ENCODE peak calls at places on chromosomes 12 and 14, in five cellular contexts. J, I, S, M and H are unnamed samples.

GRCh38 chr12:49872381-49872780 is 29.5 kb upstream of the BCDIN3D start:
- DNase-seq in J (no peak), I (no peak), S (no peak), M (no peak), H (no peak)

GRCh38 chr12:4499186-4499585 is 39.5 kb upstream of the RAD51AP1 start:
- DNase-seq in J (no peak), I (no peak), S (no peak), M (no peak), H (no peak)

GRCh38 chr14:25570483-25570882 is 520.5 kb upstream of the STXBP6 start:
- DNase-seq in J (no peak), I (no peak), S (no peak), M (no peak), H (no peak)

GRCh38 chr14:92900660-92901059 is 22.3 kb upstream of the CHGA start:
- DNase-seq in J (no peak), I (no peak), S (no peak), M (no peak), H (no peak)

GRCh38 chr14:44803239-44803905 is 158.4 kb downstream of the KLHL28 start:
- DNase-seq in J (no peak), I (peak), S (peak), M (peak), H (no peak)

GRCh38 chr14:71103662-71104484 is 196.6 kb downstream of the PCNX1 start:
- DNase-seq in J (no peak), I (peak), S (peak), M (peak), H (no peak)

GRCh38 chr14:28609228-28609828 is 157.3 kb upstream of the FOXG1 start:
- DNase-seq in J (peak), I (no peak), S (peak), M (peak), H (peak)

GRCh38 chr14:101007004-101007614 is 103.6 kb upstream of the RTL1 start:
- DNase-seq in J (no peak), I (no peak), S (no peak), M (no peak), H (no peak)

GRCh38 chr12:12819221-12819620 is 6.1 kb downstream of the DDX47 start:
- DNase-seq in J (no peak), I (no peak), S (no peak), M (no peak), H (no peak)

GRCh38 chr14:89661392-89661791 is 244.4 kb upstream of the FOXN3 start:
- DNase-seq in J (no peak), I (no peak), S (no peak), M (no peak), H (no peak)

GRCh38 chr12:122096014-122096413 is 17.5 kb downstream of the MLXIP start:
- DNase-seq in J (no peak), I (no peak), S (no peak), M (no peak), H (no peak)

GRCh38 chr14:101291390-101291789 is 269.9 kb upstream of the DIO3 start:
- DNase-seq in J (no peak), I (no peak), S (no peak), M (no peak), H (no peak)

GRCh38 chr12:132290203-132290540 is 39.2 kb downstream of the GALNT9 start:
- DNase-seq in J (peak), I (no peak), S (no peak), M (no peak), H (no peak)

GRCh38 chr14:56949828-56950227 is 139.5 kb upstream of the OTX2 start:
- DNase-seq in J (no peak), I (no peak), S (no peak), M (no peak), H (no peak)

GRCh38 chr12:131903270-131904255 is 9.1 kb downstream of the ULK1 start:
- DNase-seq in J (no peak), I (no peak), S (no peak), M (no peak), H (no peak)

GRCh38 chr12:102478416-102479098 is 1.8 kb downstream of the IGF1 start:
- DNase-seq in J (peak), I (peak), S (peak), M (no peak), H (no peak)

GRCh38 chr14:77339407-77339806 is 18.6 kb downstream of the GSTZ1 start:
- DNase-seq in J (no peak), I (no peak), S (no peak), M (no peak), H (no peak)

GRCh38 chr12:113056631-113057488 is at the start of gene DTX1:
- DNase-seq in J (no peak), I (no peak), S (no peak), M (no peak), H (no peak)

GRCh38 chr12:44812062-44812461 is 64.1 kb downstream of the NELL2 start:
- DNase-seq in J (no peak), I (no peak), S (peak), M (no peak), H (no peak)

GRCh38 chr12:32270818-32271710 is 128.3 kb upstream of the FGD4 start:
- DNase-seq in J (no peak), I (no peak), S (no peak), M (peak), H (no peak)

GRCh38 chr12:127245009-127245408 is 1022.0 kb upstream of the TMEM132C start:
- DNase-seq in J (no peak), I (no peak), S (no peak), M (no peak), H (no peak)

GRCh38 chr12:2064078-2064507 is 11.3 kb downstream of the CACNA1C start:
- DNase-seq in J (no peak), I (peak), S (no peak), M (no peak), H (no peak)

GRCh38 chr14:36227802-36228201 is 51.3 kb upstream of the PTCSC3 start:
- DNase-seq in J (no peak), I (no peak), S (no peak), M (no peak), H (no peak)

GRCh38 chr12:7374423-7375144 is 69.4 kb downstream of the CD163L1 start:
- DNase-seq in J (peak), I (no peak), S (peak), M (peak), H (peak)

GRCh38 chr12:20525064-20525610 is 156.8 kb downstream of the PDE3A start:
- DNase-seq in J (no peak), I (no peak), S (no peak), M (no peak), H (no peak)

GRCh38 chr14:74621556-74621955 is 9.5 kb upstream of the LTBP2 start:
- DNase-seq in J (no peak), I (no peak), S (no peak), M (no peak), H (no peak)

GRCh38 chr14:74620923-74621322 is 8.9 kb upstream of the LTBP2 start:
- DNase-seq in J (no peak), I (no peak), S (no peak), M (no peak), H (no peak)

GRCh38 chr14:74618078-74618952 is 6.3 kb upstream of the LTBP2 start:
- DNase-seq in J (no peak), I (no peak), S (no peak), M (peak), H (no peak)

GRCh38 chr14:74620497-74620921 is 8.5 kb upstream of the LTBP2 start:
- DNase-seq in J (no peak), I (no peak), S (peak), M (peak), H (no peak)

GRCh38 chr14:74619672-74620131 is 7.7 kb upstream of the LTBP2 start:
- DNase-seq in J (no peak), I (no peak), S (peak), M (peak), H (no peak)
- TF ChIP-seq CREB1 in J (no peak), I (no peak), S (no peak), M (no peak), H (no peak)

DNA sequence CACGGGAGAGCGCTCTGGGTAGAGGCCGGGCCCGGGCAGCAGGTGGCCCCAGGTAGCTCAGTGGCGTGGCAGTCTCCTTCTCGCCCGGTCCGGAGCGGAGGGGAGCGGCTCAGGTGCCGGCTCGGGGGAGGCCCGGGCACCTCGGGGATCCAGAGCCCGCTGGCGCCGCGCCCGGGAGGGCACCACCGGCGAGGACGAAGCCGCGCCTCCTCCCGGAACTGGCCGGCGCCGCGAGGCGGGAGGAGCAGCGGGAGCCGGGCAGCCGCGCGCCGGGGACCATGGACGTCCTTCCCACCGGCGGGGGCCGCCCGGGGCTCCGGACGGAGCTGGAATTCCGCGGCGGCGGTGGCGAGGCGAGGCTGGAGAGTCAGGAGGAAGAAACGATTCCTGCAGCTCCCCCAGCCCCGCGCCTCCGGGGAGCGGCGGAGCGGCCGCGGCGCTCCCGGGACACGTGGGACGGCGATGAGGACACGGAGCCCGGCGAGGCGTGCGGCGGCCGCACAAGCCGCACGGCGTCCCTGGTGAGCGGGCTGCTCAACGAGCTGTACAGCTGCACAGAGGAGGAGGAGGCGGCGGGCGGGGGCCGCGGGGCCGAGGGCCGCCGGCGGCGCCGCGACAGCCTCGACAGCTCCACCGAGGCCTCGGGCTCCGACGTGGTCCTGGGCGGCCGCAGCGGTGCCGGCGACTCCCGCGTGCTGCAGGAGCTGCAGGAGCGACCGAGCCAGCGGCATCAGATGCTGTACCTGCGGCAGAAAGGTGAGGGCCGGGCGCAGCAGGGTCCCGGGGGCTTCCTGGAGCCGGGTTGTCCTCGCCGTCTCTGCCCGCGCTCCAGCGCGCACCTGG is 21.5 kb upstream of the GNS start:
- DNase-seq in J (peak), I (no peak), S (no peak), M (no peak), H (no peak)
- TF ChIP-seq ATF3 in J (no peak), I (no peak), S (no peak), M (no peak), H (no peak)

GRCh38 chr12:718756-719138 is 33.6 kb upstream of the WNK1 start:
- DNase-seq in J (no peak), I (no peak), S (no peak), M (no peak), H (no peak)
- TF ChIP-seq CREB1 in J (no peak), I (no peak), S (no peak), M (no peak), H (no peak)

GRCh38 chr14:84961637-84962036 is 568.3 kb upstream of the FLRT2 start:
- DNase-seq in J (no peak), I (no peak), S (no peak), M (no peak), H (no peak)
- TF ChIP-seq ATF3 in J (no peak), I (no peak), S (no peak), M (no peak), H (no peak)

DNA sequence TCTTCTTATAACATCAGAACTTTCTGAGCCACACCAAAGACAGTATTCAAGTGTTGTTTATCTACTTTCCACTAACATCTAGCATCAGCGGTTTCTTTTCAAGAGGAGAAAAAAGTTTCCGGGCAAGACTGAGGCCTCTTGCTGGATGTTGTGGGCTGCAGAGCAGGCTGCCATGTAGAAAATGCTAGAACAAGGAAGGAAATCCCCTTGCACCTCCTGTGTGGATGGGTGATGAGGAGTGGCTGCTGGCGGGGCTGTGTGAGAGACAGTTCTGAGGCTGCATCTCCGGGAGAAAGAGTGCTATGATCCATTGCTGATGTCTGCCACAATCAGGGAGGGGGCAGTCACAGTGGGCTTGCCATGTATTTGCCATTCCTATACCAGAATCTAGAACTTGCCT is 37.8 kb upstream of the PPP1CC start:
- DNase-seq in J (no peak), I (no peak), S (no peak), M (no peak), H (no peak)
- TF ChIP-seq CREB1 in J (no peak), I (no peak), S (no peak), M (no peak), H (no peak)

DNA sequence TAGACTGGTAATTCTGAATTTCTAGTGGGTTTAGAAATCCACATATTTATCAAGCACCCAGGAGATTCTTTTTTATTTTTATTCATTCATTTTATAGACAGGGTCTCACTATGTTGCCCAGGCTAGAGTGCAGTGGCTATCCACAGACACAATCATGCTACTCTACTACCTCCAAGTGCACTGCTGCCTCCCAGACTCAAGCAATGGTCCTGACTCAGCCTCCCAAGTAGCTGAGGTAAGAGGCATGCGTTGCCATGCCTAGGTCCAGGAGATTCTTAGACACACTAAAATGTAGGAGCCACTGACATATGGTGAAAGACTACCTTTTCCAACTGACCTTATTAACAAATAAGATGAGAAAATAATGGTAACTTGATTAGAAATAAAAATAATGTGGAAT is 38.9 kb downstream of the KIF21A start:
- DNase-seq in J (no peak), I (no peak), S (no peak), M (no peak), H (no peak)
- TF ChIP-seq ATF3 in J (no peak), I (no peak), S (no peak), M (no peak), H (no peak)